ENCODE peak calls at places on chromosomes 4 and X, in eight cellular contexts. Y, U, R, D, T, C, J and H are unnamed samples.

GRCh38 chrX:1212532-1212931 is at the start of gene CRLF2:
- DNase-seq in Y (peak; percentile 14), U (peak; percentile 1), R (no peak), D (peak; percentile 26), T (no peak), C (peak; percentile 27), J (no peak), H (no peak)

GRCh38 chr4:32462944-32463343 is 1742.8 kb downstream of the PCDH7 start:
- DNase-seq in Y (peak; percentile 54), U (no peak), R (no peak), D (no peak), T (no peak), C (no peak), J (no peak), H (no peak)

GRCh38 chr4:40916880-40917279 is 167.1 kb downstream of the NSUN7 start:
- DNase-seq in Y (no peak), U (peak; percentile 46), R (no peak), D (no peak), T (no peak), C (no peak), J (no peak), H (no peak)

GRCh38 chr4:106875340-106875739 is 160.8 kb downstream of the DKK2 start:
- DNase-seq in Y (no peak), U (no peak), R (no peak), D (no peak), T (no peak), C (peak; percentile 42), J (no peak), H (no peak)

GRCh38 chr4:156983366-156983765 is 11.8 kb upstream of the PDGFC start:
- DNase-seq in Y (peak; percentile 56), U (peak; percentile 45), R (no peak), D (no peak), T (no peak), C (no peak), J (no peak), H (no peak)

GRCh38 chr4:71025654-71026053 is 32.2 kb downstream of the DCK start:
- DNase-seq in Y (no peak), U (no peak), R (no peak), D (no peak), T (no peak), C (no peak), J (no peak), H (no peak)

GRCh38 chrX:96835660-96836289 is 47.9 kb upstream of the RPA4 start:
- DNase-seq in Y (no peak), U (no peak), R (no peak), D (no peak), T (no peak), C (no peak), J (no peak), H (no peak)

GRCh38 chrX:53227224-53227765 is 2.3 kb upstream of the KDM5C start:
- DNase-seq in Y (no peak), U (no peak), R (no peak), D (no peak), T (no peak), C (no peak), J (no peak), H (no peak)

GRCh38 chrX:41314204-41314603 is 19.8 kb upstream of the DDX3X start:
- DNase-seq in Y (no peak), U (no peak), R (no peak), D (no peak), T (no peak), C (peak; percentile 7), J (no peak), H (no peak)

GRCh38 chrX:140492360-140492994 is 12.4 kb downstream of the SOX3 start:
- DNase-seq in Y (no peak), U (no peak), R (no peak), D (no peak), T (no peak), C (no peak), J (no peak), H (no peak)

GRCh38 chrX:133399411-133399810 is 15.9 kb downstream of the GPC4 start:
- DNase-seq in Y (no peak), U (no peak), R (no peak), D (no peak), T (no peak), C (no peak), J (no peak), H (no peak)

GRCh38 chr4:88009871-88010270 is 2.4 kb downstream of the PKD2 start:
- DNase-seq in Y (no peak), U (no peak), R (no peak), D (no peak), T (no peak), C (no peak), J (no peak), H (no peak)